ENCODE peak calls at places on chromosomes 7 and 10, in six cellular contexts. S, Q, Y, H, R and I are unnamed samples. For H3K4me1, the result is how much of the 10 kb centered on the place peaks cover.

GRCh38 chr10:125003146-125003900 is 61.4 kb downstream of the ZRANB1 start:
- DNase-seq in S (no peak), Q (no peak), Y (peak), H (no peak), R (no peak), I (no peak)

GRCh38 chr10:71290806-71291205 is 28.3 kb upstream of the SLC29A3 start:
- DNase-seq in S (no peak), Q (no peak), Y (no peak), H (no peak), R (no peak), I (no peak)

GRCh38 chr7:81244213-81244612 is 325.4 kb upstream of the SEMA3C start:
- DNase-seq in S (no peak), Q (no peak), Y (no peak), H (no peak), R (no peak), I (no peak)

GRCh38 chr7:16753932-16754571 is 497 bp downstream of the TSPAN13 start:
- DNase-seq in S (peak), Q (peak), Y (no peak), H (peak), R (no peak), I (no peak)

GRCh38 chr7:126052229-126052628 is 1122.6 kb upstream of the POT1 start:
- DNase-seq in S (no peak), Q (no peak), Y (no peak), H (no peak), R (no peak), I (no peak)

GRCh38 chr7:45917064-45917463 is 4.0 kb downstream of the IGFBP3 start:
- DNase-seq in S (no peak), Q (no peak), Y (no peak), H (no peak), R (no peak), I (no peak)

GRCh38 chr7:22900101-22900500 is 77.5 kb upstream of the TOMM7 start:
- DNase-seq in S (no peak), Q (no peak), Y (no peak), H (no peak), R (no peak), I (no peak)

GRCh38 chr7:33909312-33909711 is 4.0 kb downstream of the BMPER start:
- DNase-seq in S (no peak), Q (no peak), Y (no peak), H (no peak), R (no peak), I (no peak)

GRCh38 chr7:100137851-100138760 is 10.6 kb upstream of the LAMTOR4 start:
- DNase-seq in S (no peak), Q (no peak), Y (no peak), H (peak), R (no peak), I (no peak)

GRCh38 chr10:17004801-17005380 is 124.7 kb downstream of the CUBN start:
- DNase-seq in S (no peak), Q (no peak), Y (no peak), H (no peak), R (no peak), I (no peak)

GRCh38 chr7:7375538-7375937 is 160.1 kb downstream of the COL28A1 start:
- DNase-seq in S (no peak), Q (no peak), Y (no peak), H (no peak), R (no peak), I (no peak)

GRCh38 chr10:34403512-34403911 is 411.6 kb downstream of the PARD3 start:
- DNase-seq in S (no peak), Q (no peak), Y (no peak), H (no peak), R (no peak), I (no peak)

GRCh38 chr7:111029574-111030357 is 61.2 kb upstream of the LRRN3 start:
- DNase-seq in S (no peak), Q (no peak), Y (no peak), H (no peak), R (no peak), I (no peak)

GRCh38 chr10:63421591-63421990 is 44.2 kb downstream of the JMJD1C start:
- DNase-seq in S (no peak), Q (no peak), Y (no peak), H (peak), R (no peak), I (no peak)

GRCh38 chr10:128927389-128927788 is 539.7 kb upstream of the MGMT start:
- DNase-seq in S (no peak), Q (no peak), Y (no peak), H (no peak), R (no peak), I (no peak)

GRCh38 chr10:54958844-54959243 is 157.8 kb upstream of the PCDH15 start:
- DNase-seq in S (no peak), Q (no peak), Y (no peak), H (no peak), R (no peak), I (no peak)

GRCh38 chr7:102934670-102935069 is 21.9 kb downstream of the LRRC17 start:
- DNase-seq in S (peak), Q (no peak), Y (no peak), H (no peak), R (no peak), I (no peak)

GRCh38 chr10:11363497-11363896 is 248.0 kb downstream of the USP6NL start:
- DNase-seq in S (no peak), Q (no peak), Y (no peak), H (no peak), R (no peak), I (no peak)

GRCh38 chr7:94008537-94008936 is 4.4 kb upstream of the BET1 start:
- DNase-seq in S (no peak), Q (no peak), Y (no peak), H (no peak), R (no peak), I (no peak)

GRCh38 chr10:133459454-133460207 is 5.9 kb downstream of the SCART1 start:
- DNase-seq in S (no peak), Q (no peak), Y (no peak), H (no peak), R (no peak), I (no peak)

GRCh38 chr10:100506596-100507356 is 12.9 kb downstream of the SEC31B start:
- DNase-seq in S (no peak), Q (no peak), Y (no peak), H (no peak), R (no peak), I (no peak)

GRCh38 chr10:47165711-47166404 is 134.1 kb upstream of the GDF10 start:
- DNase-seq in S (no peak), Q (peak), Y (peak), H (no peak), R (no peak), I (peak)

GRCh38 chr7:140571537-140572122 is 69.0 kb downstream of the DENND2A start:
- DNase-seq in S (no peak), Q (no peak), Y (peak), H (no peak), R (no peak), I (no peak)

GRCh38 chr7:110941385-110941784 is 149.5 kb upstream of the LRRN3 start:
- DNase-seq in S (no peak), Q (no peak), Y (no peak), H (no peak), R (no peak), I (no peak)

GRCh38 chr7:47482013-47482761 is 99.7 kb downstream of the TNS3 start:
- DNase-seq in S (no peak), Q (no peak), Y (no peak), H (no peak), R (no peak), I (peak)
- H3K4me1 ChIP-seq in S (under half), Q (half or more), Y (half or more), H (under half), R (under half), I (under half)

GRCh38 chr10:22325272-22325947 is 4.5 kb downstream of the BMI1 start:
- DNase-seq in S (peak), Q (peak), Y (peak), H (peak), R (peak), I (no peak)

GRCh38 chr10:22325948-22326702 is 5.2 kb downstream of the BMI1 start:
- DNase-seq in S (peak), Q (no peak), Y (no peak), H (no peak), R (no peak), I (no peak)

GRCh38 chr10:22323538-22324305 is 2.8 kb downstream of the BMI1 start:
- DNase-seq in S (no peak), Q (no peak), Y (no peak), H (no peak), R (no peak), I (no peak)

GRCh38 chr10:22324413-22324812 is 3.5 kb downstream of the BMI1 start:
- DNase-seq in S (no peak), Q (no peak), Y (no peak), H (no peak), R (no peak), I (no peak)

DNA sequence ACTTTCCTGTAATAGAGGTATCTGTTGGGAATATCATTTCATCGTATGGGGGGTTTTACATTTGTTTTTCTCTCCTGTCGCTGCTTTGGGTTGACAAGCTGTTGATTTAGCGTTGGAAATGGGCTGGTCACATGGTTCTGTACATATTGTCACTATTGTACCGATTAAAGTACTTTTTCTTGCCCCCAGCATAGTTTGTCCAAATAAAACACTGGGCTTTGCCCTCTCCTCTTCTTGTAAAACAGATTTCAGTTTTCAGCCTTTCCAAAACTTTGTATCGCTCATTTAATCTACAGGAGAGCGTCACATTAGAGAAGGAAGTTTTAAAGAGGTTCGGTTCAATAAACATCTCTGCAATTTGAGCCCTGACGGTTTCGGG is 4.0 kb downstream of the BMI1 start:
- DNase-seq in S (no peak), Q (no peak), Y (no peak), H (no peak), R (no peak), I (no peak)
- H3K27ac ChIP-seq in S (no peak), Q (peak), Y (peak), H (no peak), R (peak), I (no peak)

GRCh38 chr7:121609208-121609607 is 213.1 kb upstream of the FAM3C start:
- DNase-seq in S (no peak), Q (no peak), Y (no peak), H (no peak), R (no peak), I (no peak)

GRCh38 chr7:121610243-121610642 is 214.1 kb upstream of the FAM3C start:
- DNase-seq in S (no peak), Q (no peak), Y (no peak), H (no peak), R (no peak), I (no peak)

GRCh38 chr7:121604627-121605296 is 208.7 kb upstream of the FAM3C start:
- DNase-seq in S (no peak), Q (no peak), Y (no peak), H (no peak), R (no peak), I (no peak)

GRCh38 chr7:121605297-121605640 is 209.2 kb upstream of the FAM3C start:
- DNase-seq in S (no peak), Q (no peak), Y (no peak), H (no peak), R (no peak), I (no peak)

GRCh38 chr7:121608785-121609184 is 212.7 kb upstream of the FAM3C start:
- DNase-seq in S (no peak), Q (no peak), Y (no peak), H (no peak), R (no peak), I (no peak)
- H3K4me1 ChIP-seq in S (under half), Q (under half), Y (under half), H (under half), R (under half), I (under half)

GRCh38 chr10:19862811-19863515 is 46.7 kb downstream of the PLXDC2 start:
- DNase-seq in S (no peak), Q (no peak), Y (no peak), H (no peak), R (no peak), I (no peak)
- H3K27ac ChIP-seq in S (no peak), Q (no peak), Y (no peak), H (no peak), R (no peak), I (no peak)

DNA sequence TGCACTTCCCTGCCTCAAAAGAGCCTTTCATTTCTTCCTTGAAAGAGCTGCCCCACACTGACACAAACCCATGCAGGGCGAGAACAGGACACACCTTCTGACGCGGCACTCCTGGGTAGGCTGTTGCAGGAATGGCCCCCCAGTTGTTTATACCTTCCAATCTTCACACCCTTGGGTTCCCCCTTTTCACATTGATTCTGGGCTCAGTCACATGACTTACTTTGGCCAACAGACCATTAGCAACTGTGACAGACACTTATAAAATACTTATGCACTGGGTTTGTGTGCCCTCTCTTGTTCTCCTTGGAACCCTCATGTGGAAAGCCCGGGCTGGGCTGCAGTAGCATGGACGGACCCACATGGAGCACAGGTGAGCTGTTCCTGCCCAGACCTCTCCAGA is 69.0 kb downstream of the ATXN7L1 start:
- DNase-seq in S (no peak), Q (no peak), Y (no peak), H (no peak), R (no peak), I (no peak)
- H3K4me1 ChIP-seq in S (under half), Q (under half), Y (half or more), H (under half), R (under half), I (under half)

GRCh38 chr10:93496322-93497041 is at the start of gene CEP55:
- DNase-seq in S (peak), Q (peak), Y (peak), H (peak), R (peak), I (peak)
- H3K27ac ChIP-seq in S (no peak), Q (peak), Y (peak), H (peak), R (peak), I (peak)

GRCh38 chr10:132397036-132397541 is at the start of gene PWWP2B:
- DNase-seq in S (peak), Q (peak), Y (peak), H (peak), R (peak), I (no peak)
- H3K4me1 ChIP-seq in S (under half), Q (half or more), Y (half or more), H (under half), R (under half), I (under half)

DNA sequence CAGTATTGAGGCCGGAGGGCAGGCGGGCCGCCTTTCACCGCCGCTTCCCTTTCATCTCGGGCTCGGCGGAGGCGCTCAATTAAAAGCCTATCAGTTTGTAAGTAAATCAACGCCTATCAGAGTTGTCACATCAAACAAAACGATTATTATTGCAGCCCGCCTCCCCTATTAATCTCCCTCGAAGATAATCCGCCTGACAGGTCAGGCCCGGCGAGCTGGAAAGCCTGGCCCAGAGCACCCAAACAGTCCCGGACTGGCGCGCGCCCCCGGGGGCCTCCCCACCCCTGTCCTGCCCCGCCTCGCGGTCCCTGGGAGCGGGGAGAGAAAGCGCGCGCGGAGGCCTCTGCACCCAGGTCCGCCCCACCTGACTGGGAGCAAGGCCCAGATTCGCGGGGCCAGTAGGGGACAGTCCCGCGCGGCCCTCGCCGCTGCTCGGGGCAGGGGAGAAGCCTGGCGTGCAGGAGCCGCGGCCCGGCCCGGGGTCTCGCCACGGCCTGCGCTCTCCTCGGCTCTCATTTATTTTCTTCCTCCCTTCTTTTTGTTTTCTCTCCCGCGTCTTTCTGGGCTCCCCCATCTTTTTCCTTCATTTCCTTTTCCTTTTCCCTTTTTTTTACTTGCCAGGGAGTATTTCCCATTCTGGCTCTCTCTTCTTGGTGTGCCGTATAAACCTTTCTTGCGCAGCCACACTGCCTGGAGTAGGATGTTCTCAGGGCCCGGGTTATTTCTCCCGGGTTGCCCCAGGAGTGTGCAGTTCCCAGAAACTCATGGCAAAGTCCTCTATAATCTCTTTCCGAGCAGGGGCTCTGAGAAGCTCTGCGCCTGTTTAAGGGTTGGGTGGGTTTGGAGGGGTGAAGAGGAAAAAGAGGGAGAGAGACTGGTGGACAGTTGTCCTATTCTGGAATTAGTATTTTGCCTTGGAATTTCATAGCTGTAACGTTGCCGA is 3.9 kb upstream of the ZNF503 start:
- DNase-seq in S (peak), Q (no peak), Y (no peak), H (no peak), R (no peak), I (no peak)
- H3K27ac ChIP-seq in S (no peak), Q (no peak), Y (peak), H (no peak), R (no peak), I (peak)

DNA sequence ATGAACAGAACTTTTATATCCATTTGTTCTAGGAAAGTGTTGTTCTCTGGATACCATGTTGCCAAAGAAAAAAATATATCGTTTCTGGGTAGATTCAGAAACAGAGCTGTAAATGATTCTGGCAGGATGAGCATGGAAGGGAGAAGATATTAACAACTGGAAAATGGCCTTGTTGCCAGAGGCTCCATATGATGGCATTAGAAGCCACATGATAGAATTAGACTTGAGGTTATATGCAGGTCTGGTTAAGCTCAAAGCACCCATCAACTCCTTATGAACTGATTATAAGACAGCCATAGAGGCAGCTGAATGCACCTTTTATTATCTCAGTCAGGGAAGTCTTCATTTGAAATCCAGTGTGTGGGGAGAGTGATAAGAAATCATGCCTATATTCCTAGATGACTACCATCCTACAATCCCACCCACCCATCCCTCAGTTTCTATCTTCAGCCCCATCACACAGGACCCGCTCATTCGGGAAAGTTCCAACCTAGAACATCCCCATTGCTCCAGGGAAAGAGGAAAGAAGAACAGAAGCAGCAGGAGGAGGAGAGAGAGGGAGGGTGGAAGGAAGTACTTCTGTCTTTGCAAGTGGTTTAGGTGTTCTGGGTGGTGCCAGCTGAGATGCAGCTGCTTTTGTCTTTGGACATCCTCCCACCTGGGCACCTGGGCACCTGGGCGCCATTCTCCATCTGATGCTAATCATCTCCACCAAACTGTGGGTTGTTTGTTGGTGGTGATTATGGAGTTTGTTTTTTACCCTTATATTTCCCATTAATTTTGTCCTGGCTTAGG is 25.5 kb upstream of the TRIL start:
- DNase-seq in S (no peak), Q (no peak), Y (no peak), H (no peak), R (no peak), I (no peak)
- H3K4me1 ChIP-seq in S (under half), Q (half or more), Y (under half), H (under half), R (under half), I (under half)

GRCh38 chr7:27115161-27116018 is 12.9 kb upstream of the HOXA2 start:
- DNase-seq in S (peak), Q (no peak), Y (peak), H (no peak), R (no peak), I (no peak)

GRCh38 chr7:27116962-27117686 is 13.4 kb downstream of the HOXA4 start:
- DNase-seq in S (no peak), Q (no peak), Y (peak), H (no peak), R (no peak), I (no peak)

GRCh38 chr7:27117687-27118491 is 12.7 kb downstream of the HOXA4 start:
- DNase-seq in S (no peak), Q (no peak), Y (peak), H (no peak), R (no peak), I (no peak)

GRCh38 chr7:27116019-27116411 is 13.5 kb upstream of the HOXA2 start:
- DNase-seq in S (no peak), Q (no peak), Y (no peak), H (no peak), R (no peak), I (no peak)

DNA sequence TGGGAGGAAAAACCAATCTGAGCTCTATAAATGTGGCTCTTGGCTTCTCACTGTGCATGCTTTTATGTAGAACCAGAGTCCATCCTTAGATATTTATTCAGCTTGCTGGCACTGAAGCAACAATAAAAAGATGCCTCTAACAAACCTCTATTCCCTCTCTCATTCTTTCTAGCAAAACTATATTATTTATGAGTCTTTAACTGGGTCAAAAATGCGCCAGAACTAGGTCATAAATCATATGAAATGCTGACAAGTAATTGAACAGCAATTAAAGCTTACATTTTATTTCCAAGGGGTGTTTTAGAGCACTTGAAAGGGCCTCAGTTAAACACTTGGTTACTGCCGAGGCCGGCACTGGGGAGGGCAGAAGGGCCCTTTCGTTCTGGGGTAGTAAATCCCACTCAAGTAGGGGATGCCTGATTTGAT is 14.0 kb downstream of the HOXA4 start:
- DNase-seq in S (no peak), Q (no peak), Y (no peak), H (no peak), R (no peak), I (no peak)
- H3K27ac ChIP-seq in S (no peak), Q (peak), Y (peak), H (no peak), R (no peak), I (peak)